ENCODE peak calls at places on chromosomes 1 and 21, in five cellular contexts. Q is astrocyte, T is hepatocyte, S is OCI-LY7, G is fibroblast of lung. H is an unnamed sample. For H4K20me1, the result is how much of the 10 kb centered on the place peaks cover.

GRCh38 chr21:42262826-42263225 is 43.9 kb downstream of the ABCG1 start:
- DNase-seq in S (no peak), G (no peak), T (peak), Q (no peak), H (peak)

GRCh38 chr1:31837441-31838158 is 21.8 kb upstream of the SPOCD1 start:
- DNase-seq in Q (no peak), G (no peak), S (no peak), T (no peak), H (no peak)

GRCh38 chr1:158509471-158510161 is 37.6 kb downstream of the OR10R2 start:
- DNase-seq in S (no peak), G (no peak), Q (no peak), T (peak), H (no peak)

GRCh38 chr1:163054056-163054706 is 15.0 kb upstream of the RGS4 start:
- DNase-seq in Q (peak), T (no peak), G (peak), S (no peak), H (no peak)

GRCh38 chr1:197469620-197470210 is 201.7 kb downstream of the CRB1 start:
- DNase-seq in S (no peak), T (no peak), G (no peak), Q (no peak), H (no peak)

GRCh38 chr1:15436881-15437449 is 1.3 kb upstream of the CTRC start:
- DNase-seq in T (no peak), Q (no peak), G (no peak), S (no peak), H (no peak)

GRCh38 chr1:44355582-44356305 is 687 bp upstream of the ERI3 start:
- DNase-seq in T (no peak), S (no peak), Q (peak), G (no peak), H (no peak)

GRCh38 chr21:33940164-33940563 is 24.6 kb upstream of the ATP5PO start:
- DNase-seq in T (peak), Q (peak), S (no peak), G (peak), H (no peak)

GRCh38 chr21:41827951-41828883 is 50.9 kb downstream of the PRDM15 start:
- DNase-seq in G (no peak), S (peak), Q (no peak), T (no peak), H (no peak)

GRCh38 chr1:37130221-37130948 is 96.1 kb upstream of the GRIK3 start:
- DNase-seq in Q (no peak), S (no peak), T (no peak), G (no peak), H (no peak)
- TF ChIP-seq CTCF in Q (no peak), S (no peak), T (no peak), G (no peak), H (no peak)

DNA sequence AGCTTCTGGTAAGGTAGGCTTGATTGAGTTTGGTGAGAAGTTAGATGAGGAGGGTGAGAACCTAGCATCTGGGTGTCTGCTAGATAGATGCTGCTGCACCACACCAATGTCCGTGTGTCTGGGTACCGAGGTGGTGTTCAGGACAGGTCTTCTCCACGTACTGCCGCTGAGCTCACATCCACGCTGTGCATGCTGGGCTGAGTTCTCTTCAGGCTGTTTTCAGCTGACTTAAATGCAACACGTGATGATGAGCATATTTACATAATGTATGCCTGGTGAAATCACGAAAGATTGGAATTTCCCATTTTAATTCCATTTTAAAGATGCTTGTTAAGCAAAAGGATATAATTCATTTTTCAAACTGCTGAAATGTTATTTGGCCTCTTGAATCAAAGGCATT is 107.8 kb downstream of the FGGY start:
- DNase-seq in Q (no peak), S (no peak), G (no peak), T (no peak), H (no peak)
- H4K20me1 ChIP-seq in Q (under half), S (under half), G (under half), T (under half), H (under half)

GRCh38 chr1:58156801-58157200 is 389.7 kb downstream of the OMA1 start:
- DNase-seq in G (no peak), S (no peak), T (no peak), Q (no peak), H (no peak)
- H3K4me2 ChIP-seq in G (no peak), S (no peak), T (no peak), Q (no peak), H (no peak)

GRCh38 chr1:46528297-46528955 is 23.0 kb downstream of the KNCN start:
- DNase-seq in Q (no peak), S (peak), T (no peak), G (no peak), H (no peak)
- TF ChIP-seq CTCF in Q (no peak), S (peak), T (no peak), G (peak), H (no peak)

GRCh38 chr21:37455504-37455911 is 88.9 kb downstream of the DYRK1A start:
- DNase-seq in Q (no peak), T (no peak), S (no peak), G (no peak), H (no peak)

GRCh38 chr21:37459575-37459974 is 93.0 kb downstream of the DYRK1A start:
- DNase-seq in G (peak), T (no peak), Q (peak), S (no peak), H (no peak)

GRCh38 chr21:37461494-37461893 is 94.9 kb downstream of the DYRK1A start:
- DNase-seq in G (no peak), Q (no peak), S (no peak), T (no peak), H (no peak)

GRCh38 chr21:37460196-37460595 is 93.6 kb downstream of the DYRK1A start:
- DNase-seq in T (no peak), G (no peak), Q (no peak), S (no peak), H (no peak)

DNA sequence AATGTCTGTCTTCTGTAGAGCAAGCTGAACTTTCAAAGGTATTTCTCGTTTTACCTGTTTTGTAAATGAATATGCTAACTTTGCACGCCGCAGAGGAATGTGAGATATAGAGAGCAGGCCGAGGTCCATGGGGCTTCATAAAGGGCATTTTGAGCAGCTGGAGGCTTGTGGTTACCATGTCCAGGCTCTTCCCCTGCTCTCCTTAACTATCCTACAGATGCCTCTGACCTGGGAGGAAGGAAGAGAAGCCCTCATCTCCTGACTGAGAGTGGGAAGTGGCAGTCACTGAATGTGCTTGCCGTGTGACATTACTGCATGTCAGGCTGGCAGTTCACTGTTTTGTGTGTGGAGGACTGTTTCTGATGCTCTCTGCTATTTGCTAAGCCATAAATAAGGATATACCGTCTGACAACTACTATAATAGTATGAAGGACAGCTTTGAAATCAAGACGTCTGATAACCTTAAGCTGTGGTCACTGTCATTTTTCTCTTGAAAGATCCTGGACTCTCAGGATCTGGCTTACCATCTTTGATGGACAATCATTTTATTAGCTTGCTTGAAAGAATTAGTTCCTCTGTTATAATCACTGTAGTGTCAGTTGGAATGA is 92.2 kb downstream of the DYRK1A start:
- DNase-seq in Q (no peak), S (no peak), G (no peak), T (no peak), H (peak)
- H4K20me1 ChIP-seq in Q (half or more), S (under half), G (under half), T (half or more), H (under half)

GRCh38 chr1:182965861-182966260 is 12.9 kb upstream of the SHCBP1L start:
- DNase-seq in T (no peak), S (no peak), G (no peak), Q (no peak), H (no peak)

GRCh38 chr1:182972231-182972630 is 19.3 kb upstream of the SHCBP1L start:
- DNase-seq in S (no peak), G (no peak), T (no peak), Q (no peak), H (no peak)

GRCh38 chr1:182971219-182971618 is 18.3 kb upstream of the SHCBP1L start:
- DNase-seq in S (no peak), G (no peak), T (no peak), Q (no peak), H (no peak)

GRCh38 chr1:182968151-182968741 is 15.3 kb upstream of the SHCBP1L start:
- DNase-seq in T (peak), G (peak), Q (peak), S (no peak), H (peak)

DNA sequence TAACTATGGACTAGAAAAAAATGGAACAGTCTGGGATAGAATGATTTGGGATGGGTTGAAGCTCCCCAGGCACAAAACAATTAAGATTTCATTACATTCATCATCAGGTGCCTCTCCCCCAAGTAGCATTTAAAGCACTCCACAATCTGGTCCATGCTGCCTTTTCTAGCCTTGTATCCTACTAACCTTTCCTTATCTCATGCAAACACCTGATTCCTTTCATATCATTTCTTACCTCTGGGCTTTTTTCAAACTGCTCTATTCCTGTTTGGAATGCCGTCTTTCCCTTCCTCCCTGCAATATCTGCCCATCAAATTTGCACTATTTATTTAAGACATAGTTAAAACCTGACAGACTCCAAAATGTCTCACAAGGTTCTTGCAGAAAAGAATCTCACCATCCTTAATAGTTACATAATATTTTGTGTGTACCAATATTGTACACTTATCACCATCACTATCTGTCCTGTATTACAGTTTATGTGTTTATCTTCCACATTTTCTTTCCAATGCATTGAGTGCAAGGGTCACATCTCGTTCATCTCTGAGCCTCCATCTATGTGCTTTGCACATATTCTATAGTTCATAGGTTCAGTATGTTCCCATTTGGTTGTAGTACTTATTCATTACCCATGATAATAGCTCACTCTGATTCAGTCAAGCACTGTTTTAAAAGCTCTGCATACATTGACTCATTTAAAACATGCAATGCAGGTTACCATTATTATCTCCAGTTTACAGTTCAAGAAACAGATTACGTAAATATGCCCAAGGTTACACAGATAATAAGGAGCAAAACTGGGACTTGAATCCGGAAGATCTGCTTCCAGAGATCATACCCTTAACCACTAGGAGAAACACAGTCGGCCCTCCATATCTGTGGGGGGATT is 16.1 kb upstream of the SHCBP1L start:
- DNase-seq in Q (no peak), S (no peak), G (no peak), T (peak), H (peak)
- H3K4me2 ChIP-seq in Q (peak), S (no peak), G (no peak), T (peak), H (peak)

DNA sequence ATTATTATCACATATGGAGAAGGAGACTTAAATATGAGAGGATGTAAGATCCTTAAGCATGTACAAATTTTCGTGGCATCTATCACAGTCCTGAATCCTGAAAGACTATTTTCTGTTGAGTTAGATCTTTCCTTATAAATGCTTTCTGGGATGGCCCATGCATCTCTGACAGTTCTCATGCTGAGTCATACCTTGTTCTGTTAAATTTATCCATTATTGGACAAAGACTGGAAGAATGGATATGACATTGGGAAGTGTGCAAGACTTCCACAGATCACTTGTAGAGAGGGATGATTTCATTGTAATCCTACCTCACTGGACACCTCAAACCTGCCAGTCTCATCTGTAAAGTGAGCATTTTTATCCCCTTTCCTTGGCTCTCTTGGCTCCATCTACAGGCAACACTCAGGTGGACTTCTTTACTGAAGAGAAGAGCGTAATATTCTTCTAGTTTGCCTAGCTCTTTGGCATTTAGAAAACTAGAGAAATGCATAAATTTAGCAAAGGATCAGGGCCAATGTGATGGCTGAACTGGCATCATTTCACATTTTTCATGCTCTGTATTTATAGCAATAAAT is 128.2 kb downstream of the NFIA start:
- DNase-seq in S (peak), Q (no peak), T (no peak), G (no peak), H (no peak)
- TF ChIP-seq CTCF in S (peak), Q (no peak), T (peak), G (no peak), H (no peak)

GRCh38 chr1:154258784-154259183 is 13.6 kb upstream of the HAX1 start:
- DNase-seq in T (no peak), S (no peak), Q (no peak), G (no peak), H (no peak)
- H4K20me1 ChIP-seq in T (under half), S (under half), Q (half or more), G (under half), H (under half)

DNA sequence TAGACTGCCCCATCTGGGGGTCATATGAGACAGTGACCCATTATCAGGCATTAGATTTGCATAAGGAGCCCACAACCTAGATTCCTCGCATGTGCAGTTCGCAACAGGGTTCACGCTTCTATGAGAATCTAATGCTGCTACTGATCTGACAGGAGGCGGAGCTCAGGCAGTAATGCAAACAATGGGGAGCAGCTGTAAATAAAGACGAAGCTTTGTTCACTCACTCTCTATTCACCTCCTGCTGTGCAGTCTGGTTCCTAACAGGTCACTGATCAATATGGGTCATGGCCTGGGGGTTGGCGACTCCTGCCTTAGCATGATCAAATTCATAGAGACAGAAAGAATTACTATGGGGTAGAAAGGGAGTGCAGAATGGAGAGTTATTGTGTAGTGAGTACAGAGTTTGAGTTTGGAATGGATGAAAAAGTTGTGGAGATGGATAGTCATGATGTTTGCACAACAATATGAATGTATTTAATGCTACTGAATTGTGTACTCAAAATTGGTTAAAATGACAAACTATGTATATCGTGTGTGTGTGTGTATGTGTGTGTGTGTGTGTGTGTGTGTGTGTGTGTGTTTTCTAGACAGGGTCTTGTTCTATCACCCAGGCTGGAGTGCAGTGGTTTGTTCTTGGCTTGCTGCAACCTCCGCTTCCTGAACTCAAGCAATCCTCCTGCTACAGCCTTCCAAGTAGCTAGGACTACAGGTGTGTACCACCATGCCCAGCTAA is 42.2 kb downstream of the BTF3L4 start:
- DNase-seq in S (no peak), Q (no peak), T (no peak), G (no peak), H (no peak)
- H3K4me2 ChIP-seq in S (no peak), Q (no peak), T (no peak), G (no peak), H (no peak)

DNA sequence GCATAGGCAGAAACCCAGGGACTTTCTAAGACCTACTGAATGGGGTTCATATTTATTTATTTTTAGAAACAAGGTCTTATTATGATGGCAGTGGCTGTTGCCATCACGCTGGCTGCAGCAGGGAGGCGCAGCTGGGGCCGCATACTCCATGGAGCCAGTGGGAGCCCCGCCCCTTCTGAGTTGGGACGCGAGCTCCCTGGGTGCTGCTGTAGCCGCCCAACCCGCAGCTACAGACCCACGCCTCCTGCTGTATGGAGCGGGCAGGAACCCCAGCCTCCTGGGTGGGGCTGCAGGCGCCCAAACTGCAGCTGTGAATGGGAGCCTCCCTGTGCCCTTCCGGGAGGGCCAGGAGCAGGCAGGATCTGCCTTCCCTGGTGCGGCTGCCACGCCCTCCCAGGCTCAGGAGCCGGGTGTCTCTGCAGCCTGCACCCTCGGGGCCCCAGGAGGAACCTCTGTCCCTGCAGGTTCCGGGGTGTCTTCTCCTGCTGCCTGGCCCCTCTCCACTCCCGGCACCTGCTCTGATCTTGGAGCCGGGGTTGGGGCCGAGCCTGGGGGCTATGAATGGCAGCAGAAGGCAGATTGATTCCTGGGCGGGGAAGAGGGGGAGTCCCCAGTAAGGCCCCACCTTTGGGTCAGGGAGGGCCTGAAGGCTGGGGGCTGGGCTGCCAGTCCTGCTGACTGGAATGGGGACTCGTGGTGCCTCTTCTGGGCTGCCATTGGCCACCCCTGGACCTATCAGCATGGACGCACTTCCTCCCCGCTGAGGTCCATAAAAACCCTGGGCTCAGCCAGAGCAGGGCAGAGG is 66.5 kb upstream of the LRRN2 start:
- DNase-seq in G (no peak), T (peak), Q (no peak), S (no peak), H (peak)
- TF ChIP-seq CTCF in G (no peak), T (peak), Q (no peak), S (no peak), H (no peak)